ENCODE peak calls at places on chromosomes 3 and 15, in eight cellular contexts. N is lower leg skin, E is thyroid gland, K is breast epithelium, A is osteocyte, F is HepG2, D is NB4, S is HFF-Myc. T is an unnamed sample.

GRCh38 chr3:102297259-102297658 is 137.6 kb upstream of the ZPLD1 start:
- DNase-seq in N (no peak), E (no peak), K (no peak), A (no peak), F (no peak), D (no peak), S (no peak), T (no peak)

GRCh38 chr3:30156586-30157498 is 449.6 kb upstream of the TGFBR2 start:
- DNase-seq in N (no peak), E (no peak), K (no peak), A (no peak), F (peak), D (no peak), S (no peak), T (no peak)

GRCh38 chr15:75051161-75051560 is 27.8 kb downstream of the PPCDC start:
- DNase-seq in N (no peak), E (no peak), K (no peak), A (no peak), F (no peak), D (no peak), S (no peak), T (no peak)

GRCh38 chr15:23411841-23412240 is 35.2 kb downstream of the GOLGA6L2 start:
- DNase-seq in N (no peak), E (no peak), K (no peak), A (no peak), F (no peak), D (no peak), S (no peak), T (no peak)

GRCh38 chr3:23923786-23924185 is 6.9 kb downstream of the RPL15 start:
- DNase-seq in N (no peak), E (peak), K (no peak), A (no peak), F (no peak), D (no peak), S (no peak), T (no peak)

GRCh38 chr3:194775266-194775665 is 89.6 kb downstream of the FAM43A start:
- DNase-seq in N (no peak), E (no peak), K (no peak), A (no peak), F (no peak), D (no peak), S (no peak), T (no peak)

GRCh38 chr3:150899141-150899540 is 6.1 kb downstream of the MINDY4B start:
- DNase-seq in N (no peak), E (no peak), K (no peak), A (no peak), F (no peak), D (no peak), S (no peak), T (no peak)

GRCh38 chr3:152148579-152148978 is 120.2 kb upstream of the MBNL1 start:
- DNase-seq in N (no peak), E (no peak), K (no peak), A (no peak), F (no peak), D (no peak), S (no peak), T (no peak)

GRCh38 chr3:190325923-190326322 is 3.7 kb upstream of the CLDN1 start:
- DNase-seq in N (no peak), E (no peak), K (no peak), A (no peak), F (no peak), D (no peak), S (no peak), T (no peak)

GRCh38 chr3:54999159-54999558 is 71.3 kb upstream of the LRTM1 start:
- DNase-seq in N (no peak), E (no peak), K (no peak), A (no peak), F (peak), D (peak), S (peak), T (no peak)

GRCh38 chr15:81312790-81313543 is 11.0 kb downstream of the STARD5 start:
- DNase-seq in N (peak), E (peak), K (peak), A (no peak), F (no peak), D (peak), S (peak), T (no peak)

GRCh38 chr15:66775127-66776105 is 73.4 kb downstream of the SMAD6 start:
- DNase-seq in N (no peak), E (peak), K (no peak), A (no peak), F (no peak), D (no peak), S (no peak), T (no peak)

GRCh38 chr3:193030276-193030675 is 112.6 kb upstream of the MB21D2 start:
- DNase-seq in N (no peak), E (no peak), K (no peak), A (no peak), F (no peak), D (no peak), S (no peak), T (no peak)

GRCh38 chr3:193972816-193973215 is 163.1 kb upstream of the HES1 start:
- DNase-seq in N (peak), E (no peak), K (no peak), A (no peak), F (no peak), D (no peak), S (no peak), T (no peak)

GRCh38 chr3:168828014-168828413 is 732.3 kb upstream of the GOLIM4 start:
- DNase-seq in N (no peak), E (no peak), K (no peak), A (no peak), F (no peak), D (no peak), S (no peak), T (no peak)

GRCh38 chr3:63331520-63331919 is 53.4 kb downstream of the SYNPR start:
- DNase-seq in N (no peak), E (no peak), K (no peak), A (no peak), F (no peak), D (no peak), S (no peak), T (no peak)

GRCh38 chr3:63328386-63328785 is 50.3 kb downstream of the SYNPR start:
- DNase-seq in N (no peak), E (peak), K (no peak), A (no peak), F (no peak), D (no peak), S (no peak), T (no peak)

GRCh38 chr3:63333815-63334214 is 55.7 kb downstream of the SYNPR start:
- DNase-seq in N (no peak), E (no peak), K (no peak), A (no peak), F (no peak), D (no peak), S (no peak), T (no peak)
- TF ChIP-seq CTCF in N (no peak), E (no peak), K (no peak), A (peak), F (no peak), D (no peak), S (no peak), T (no peak)

DNA sequence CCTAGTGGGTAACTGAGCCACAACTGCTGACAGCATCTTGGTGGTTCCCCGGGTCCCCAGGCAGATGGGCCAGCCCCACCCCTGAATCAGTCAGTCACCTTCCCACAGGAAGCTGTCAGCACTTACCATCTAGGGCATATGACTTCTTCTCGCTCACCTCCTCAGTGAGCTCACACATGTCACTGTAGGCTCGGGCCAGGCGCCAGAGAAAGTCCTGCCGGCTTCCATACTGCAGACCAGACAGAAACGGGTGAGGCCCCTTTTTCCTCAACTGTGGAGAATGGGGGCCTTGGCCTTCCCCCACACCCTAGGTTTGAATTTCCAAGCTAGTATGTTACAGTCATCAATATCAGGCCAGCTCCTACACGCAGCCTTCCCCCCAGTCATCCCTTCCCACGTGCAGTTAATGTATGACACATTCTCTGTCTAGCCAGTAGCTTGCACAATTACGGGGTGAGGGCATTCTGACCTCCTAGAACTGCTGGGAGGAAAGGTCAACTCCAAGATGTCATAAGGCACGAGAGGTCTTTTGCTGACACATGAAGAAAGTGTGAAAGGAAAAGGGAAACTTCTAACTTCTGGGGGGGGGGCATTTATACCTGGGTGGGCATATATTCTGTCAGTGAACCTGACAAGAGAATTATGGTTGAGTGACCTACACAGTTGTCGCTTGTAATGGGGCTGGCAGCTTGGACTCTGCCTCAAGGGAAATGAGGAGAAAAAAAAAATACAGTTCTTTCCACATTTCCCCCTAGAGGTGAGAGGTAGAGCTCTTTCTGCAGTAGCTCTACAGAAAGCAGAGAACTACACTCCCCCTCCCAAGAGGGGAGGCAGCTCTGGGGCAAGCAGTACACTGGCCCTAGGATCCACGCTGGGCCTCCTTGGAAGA is 10.9 kb downstream of the RMDN3 start:
- DNase-seq in N (no peak), E (no peak), K (no peak), A (no peak), F (no peak), D (peak), S (peak), T (no peak)
- TF ChIP-seq CTCF in N (no peak), E (no peak), K (no peak), A (no peak), F (no peak), D (no peak), S (no peak), T (no peak)

GRCh38 chr3:154954750-154955149 is 125.4 kb upstream of the MME start:
- DNase-seq in N (no peak), E (no peak), K (no peak), A (no peak), F (no peak), D (peak), S (peak), T (no peak)
- TF ChIP-seq CTCF in N (no peak), E (no peak), K (no peak), A (peak), F (no peak), D (no peak), S (peak), T (no peak)

DNA sequence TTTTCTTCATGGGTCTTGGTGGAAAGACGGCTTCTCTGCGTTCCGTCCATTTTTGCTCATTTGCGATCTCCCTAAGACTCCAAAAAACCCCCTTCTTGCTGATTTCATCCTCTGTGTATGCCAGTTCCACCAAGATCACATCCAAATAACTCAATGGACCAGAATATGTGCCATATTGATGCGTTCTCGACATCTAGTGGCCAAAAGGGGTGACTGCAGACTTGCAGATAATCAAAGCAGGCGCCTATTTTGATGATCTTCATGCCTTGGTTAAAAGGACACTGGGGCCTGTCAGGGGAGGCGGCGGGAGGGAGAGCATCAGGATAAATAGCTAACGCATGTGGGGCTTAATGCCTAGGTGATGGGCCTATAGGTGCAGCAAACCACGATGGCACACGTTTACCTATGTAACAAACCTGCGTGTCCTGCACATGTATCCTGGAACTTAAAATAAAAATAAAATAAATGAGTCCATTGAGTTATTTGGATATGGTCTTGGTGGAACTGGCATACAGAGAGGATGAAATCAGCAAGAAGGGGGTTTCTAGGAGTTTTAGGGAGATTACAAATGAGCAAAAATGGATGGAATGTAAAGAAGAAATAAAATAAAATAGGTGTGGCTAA is 104.2 kb upstream of the RAD18 start:
- DNase-seq in N (no peak), E (peak), K (no peak), A (no peak), F (peak), D (peak), S (peak), T (peak)
- TF ChIP-seq CTCF in N (no peak), E (peak), K (peak), A (peak), F (peak), D (peak), S (peak), T (peak)

GRCh38 chr15:99731336-99732267 is 1.6 kb downstream of the LYSMD4 start:
- DNase-seq in N (peak), E (no peak), K (no peak), A (no peak), F (no peak), D (peak), S (no peak), T (no peak)

GRCh38 chr15:99729327-99729726 is 3.9 kb downstream of the LYSMD4 start:
- DNase-seq in N (no peak), E (no peak), K (no peak), A (no peak), F (no peak), D (no peak), S (no peak), T (no peak)

GRCh38 chr15:99727733-99728132 is 5.5 kb downstream of the LYSMD4 start:
- DNase-seq in N (no peak), E (no peak), K (no peak), A (no peak), F (no peak), D (no peak), S (no peak), T (no peak)

GRCh38 chr15:99732268-99732641 is 982 bp downstream of the LYSMD4 start:
- DNase-seq in N (no peak), E (no peak), K (no peak), A (no peak), F (no peak), D (no peak), S (no peak), T (no peak)

DNA sequence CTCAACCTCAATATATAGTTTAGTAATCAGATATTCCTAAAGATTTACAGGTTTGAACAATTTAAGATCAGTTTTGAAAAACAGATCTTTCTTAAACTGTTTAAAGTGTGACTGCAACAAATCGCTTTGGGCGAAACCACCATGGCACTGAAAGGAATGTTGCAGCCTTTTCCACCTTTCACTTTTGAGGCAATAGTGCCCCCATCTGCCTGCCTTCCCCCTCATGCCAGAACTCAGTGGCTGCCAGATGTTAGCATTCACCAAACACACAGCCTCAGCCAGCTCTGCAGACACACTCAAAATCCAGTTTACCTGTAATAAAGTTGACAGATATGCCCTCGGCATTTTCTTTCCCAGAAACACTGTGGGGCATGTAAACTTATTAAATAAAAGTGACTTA is 3.3 kb downstream of the LYSMD4 start:
- DNase-seq in N (no peak), E (no peak), K (no peak), A (no peak), F (no peak), D (peak), S (peak), T (peak)
- TF ChIP-seq CTCF in N (no peak), E (no peak), K (no peak), A (peak), F (peak), D (peak), S (peak), T (peak)

GRCh38 chr3:126692858-126693257 is 11.2 kb upstream of the CHCHD6 start:
- DNase-seq in N (no peak), E (no peak), K (no peak), A (no peak), F (no peak), D (no peak), S (no peak), T (no peak)
- TF ChIP-seq CTCF in N (no peak), E (no peak), K (no peak), A (peak), F (no peak), D (no peak), S (no peak), T (no peak)

GRCh38 chr3:128917291-128917690 is 37.9 kb downstream of the ACAD9 start:
- DNase-seq in N (no peak), E (no peak), K (no peak), A (no peak), F (no peak), D (no peak), S (no peak), T (no peak)
- TF ChIP-seq CTCF in N (no peak), E (no peak), K (no peak), A (no peak), F (peak), D (no peak), S (no peak), T (peak)

DNA sequence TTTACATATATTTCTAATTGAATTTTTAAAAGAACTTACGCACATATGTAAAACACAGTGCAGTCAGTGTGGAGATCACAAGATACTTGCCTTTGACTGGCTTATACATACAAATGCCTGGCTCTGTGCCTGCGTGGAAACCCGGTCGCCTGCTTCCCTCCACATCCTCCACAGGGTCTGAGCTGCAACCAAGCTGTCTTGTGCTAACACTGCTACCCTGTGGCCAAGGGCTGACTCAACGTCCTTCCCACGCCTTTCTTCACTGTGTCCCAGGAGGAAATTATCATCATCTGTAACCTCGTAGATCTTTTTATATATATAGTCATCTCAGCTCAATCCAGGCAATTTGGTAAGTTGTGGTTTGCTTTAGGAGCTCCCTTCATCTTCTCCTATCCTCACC is 116.9 kb downstream of the WNT7A start:
- DNase-seq in N (no peak), E (no peak), K (no peak), A (peak), F (no peak), D (no peak), S (no peak), T (no peak)
- TF ChIP-seq CTCF in N (no peak), E (no peak), K (no peak), A (no peak), F (no peak), D (no peak), S (no peak), T (no peak)